ENCODE peak calls at places on chromosomes 11 and 22, in six cellular contexts. One of them, this sample, is unnamed.

GRCh38 chr22:43473441-43473840 is 61.6 kb downstream of the MPPED1 start:
- DNase-seq in A549: no peak
- DNase-seq in IMR-90: no peak
- DNase-seq in GM12878: no peak
- DNase-seq in HepG2: no peak
- DNase-seq in Peyer's patch: no peak
- DNase-seq in this sample: no peak

GRCh38 chr11:92865352-92865751 is 104.1 kb upstream of the MTNR1B start:
- DNase-seq in HepG2: no peak
- DNase-seq in GM12878: no peak
- DNase-seq in IMR-90: peak; percentile 20
- DNase-seq in Peyer's patch: no peak
- DNase-seq in A549: no peak
- DNase-seq in this sample: no peak

GRCh38 chr11:60840711-60841430 is 1.0 kb upstream of the CCDC86 start:
- DNase-seq in IMR-90: peak; percentile 94
- DNase-seq in HepG2: no peak
- DNase-seq in Peyer's patch: peak; percentile 55
- DNase-seq in A549: no peak
- DNase-seq in GM12878: no peak
- DNase-seq in this sample: peak; percentile 54

GRCh38 chr11:134349802-134350355 is 18.1 kb downstream of the GLB1L2 start:
- DNase-seq in Peyer's patch: peak; percentile 21
- DNase-seq in IMR-90: no peak
- DNase-seq in A549: no peak
- DNase-seq in HepG2: no peak
- DNase-seq in GM12878: no peak
- DNase-seq in this sample: no peak

GRCh38 chr11:120043323-120043945 is 94.5 kb downstream of the TRIM29 start:
- DNase-seq in IMR-90: no peak
- DNase-seq in Peyer's patch: peak; percentile 8
- DNase-seq in GM12878: no peak
- DNase-seq in HepG2: no peak
- DNase-seq in A549: no peak
- DNase-seq in this sample: no peak

GRCh38 chr11:69839516-69839915 is 20.3 kb upstream of the FGF3 start:
- DNase-seq in Peyer's patch: peak; percentile 47
- DNase-seq in HepG2: no peak
- DNase-seq in GM12878: no peak
- DNase-seq in A549: no peak
- DNase-seq in IMR-90: no peak
- DNase-seq in this sample: no peak

GRCh38 chr11:129141748-129142475 is 50.2 kb downstream of the ARHGAP32 start:
- DNase-seq in A549: no peak
- DNase-seq in IMR-90: no peak
- DNase-seq in HepG2: no peak
- DNase-seq in Peyer's patch: no peak
- DNase-seq in GM12878: no peak
- DNase-seq in this sample: no peak

GRCh38 chr22:43886231-43886630 is 5.6 kb downstream of the PNPLA5 start:
- DNase-seq in IMR-90: no peak
- DNase-seq in A549: no peak
- DNase-seq in HepG2: no peak
- DNase-seq in Peyer's patch: no peak
- DNase-seq in GM12878: no peak
- DNase-seq in this sample: peak; percentile 28

DNA sequence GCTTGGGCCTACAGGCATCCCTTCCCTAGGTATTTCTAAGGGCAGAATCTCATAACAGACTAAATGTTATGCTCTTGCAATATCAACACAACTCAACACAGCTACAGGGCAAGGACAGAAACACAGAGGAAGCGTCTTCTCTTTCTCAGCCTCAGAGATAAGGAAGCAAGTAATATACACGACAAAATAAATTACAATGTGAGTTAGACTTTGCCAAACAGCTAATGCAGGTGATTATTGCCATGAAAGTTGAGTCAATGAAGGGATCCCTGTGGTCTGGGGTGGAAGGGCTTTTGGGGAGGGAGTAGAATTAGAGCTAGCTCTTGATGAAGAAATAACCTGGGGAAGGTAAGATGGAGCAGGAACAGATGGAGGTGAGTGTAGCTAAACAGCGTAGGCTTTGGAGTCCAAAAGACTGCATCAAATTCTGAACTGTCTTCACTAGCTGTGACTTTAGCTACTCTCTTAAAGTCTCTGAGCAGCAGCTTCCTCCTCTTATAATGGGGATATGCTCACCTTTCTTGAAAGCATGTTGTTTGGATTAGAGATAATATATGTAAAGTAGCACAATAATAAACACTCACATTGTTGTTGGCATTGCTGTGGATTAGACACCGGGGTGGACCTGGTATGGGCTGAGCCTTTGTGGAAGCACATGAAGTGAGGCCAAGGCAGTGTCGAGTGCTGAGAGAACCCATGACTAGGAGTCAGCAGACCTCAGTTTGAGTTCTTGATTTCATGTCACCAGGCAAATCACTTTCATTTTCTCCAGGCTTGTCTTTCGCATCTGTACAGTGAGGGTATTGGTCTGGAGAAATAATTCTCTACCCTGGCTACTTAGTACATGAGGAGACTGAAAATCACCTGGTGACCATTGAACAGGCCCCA is 41.0 kb upstream of the AQP11 start:
- DNase-seq in GM12878: no peak
- DNase-seq in Peyer's patch: no peak
- DNase-seq in IMR-90: no peak
- DNase-seq in A549: no peak
- DNase-seq in HepG2: no peak
- DNase-seq in this sample: no peak
- TF ChIP-seq CTCF in GM12878: no peak
- TF ChIP-seq CTCF in Peyer's patch: no peak
- TF ChIP-seq CTCF in IMR-90: no peak
- TF ChIP-seq CTCF in A549: peak; percentile 17
- TF ChIP-seq CTCF in HepG2: no peak
- TF ChIP-seq CTCF in this sample: no peak

DNA sequence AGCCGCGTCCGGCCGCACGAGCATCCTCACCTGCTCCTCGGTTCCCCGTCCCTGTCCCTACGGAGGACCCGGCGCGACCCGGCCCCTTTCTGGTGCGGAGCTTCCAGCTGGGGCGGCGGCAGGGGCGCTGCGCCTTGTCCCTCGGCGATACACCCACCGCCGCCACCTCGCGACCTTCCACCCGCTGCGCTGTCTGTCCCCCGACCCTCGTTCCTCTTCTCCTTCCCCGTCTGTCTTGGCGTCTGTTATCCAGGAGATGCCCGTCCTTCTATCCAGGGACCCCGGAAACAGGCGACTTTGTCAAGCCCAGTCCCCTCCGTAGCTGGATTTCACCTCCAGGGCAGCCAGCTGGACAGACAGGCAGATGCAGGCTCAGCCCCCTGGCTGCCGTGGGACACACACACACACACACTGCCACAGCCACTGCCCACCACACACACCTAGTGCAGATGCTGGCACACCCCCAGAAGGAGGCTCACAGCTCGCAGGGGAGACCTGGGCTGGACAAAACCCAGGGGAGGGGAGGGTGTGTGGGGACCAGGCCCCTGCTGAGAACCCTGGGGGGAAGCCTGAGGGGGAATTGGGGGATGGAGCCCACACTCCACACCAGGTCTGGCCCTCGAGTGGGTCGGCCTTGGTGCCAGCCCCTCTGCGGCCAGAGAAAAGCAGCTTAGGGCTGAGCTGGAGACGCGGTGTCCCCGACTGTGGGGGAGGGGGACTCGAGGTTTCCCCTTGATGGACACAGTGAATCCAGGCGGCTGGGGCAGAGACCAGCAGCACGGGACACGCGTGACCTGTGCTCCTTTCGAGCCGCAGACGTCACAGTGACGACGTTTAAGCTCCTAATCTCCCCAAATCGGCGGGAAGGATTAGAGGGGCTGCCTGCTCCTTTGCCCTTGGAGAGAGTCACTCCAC is 781 bp downstream of the DRD4 start:
- DNase-seq in IMR-90: no peak
- DNase-seq in A549: no peak
- DNase-seq in GM12878: no peak
- DNase-seq in Peyer's patch: no peak
- DNase-seq in HepG2: no peak
- DNase-seq in this sample: no peak
- H3K4me3 ChIP-seq in IMR-90: peak overlapping the region; percentile 23
- H3K4me3 ChIP-seq in A549: no peak overlapping the region
- H3K4me3 ChIP-seq in GM12878: no peak overlapping the region
- H3K4me3 ChIP-seq in Peyer's patch: peak overlapping the region; percentile 35
- H3K4me3 ChIP-seq in HepG2: no peak overlapping the region
- H3K4me3 ChIP-seq in this sample: peak overlapping the region; percentile 39

GRCh38 chr11:62854825-62855570 is 15.6 kb upstream of the WDR74 start:
- DNase-seq in HepG2: no peak
- DNase-seq in GM12878: no peak
- DNase-seq in IMR-90: no peak
- DNase-seq in A549: no peak
- DNase-seq in Peyer's patch: no peak
- DNase-seq in this sample: no peak
- TF ChIP-seq POLR2A in HepG2: peak; percentile 27
- TF ChIP-seq POLR2A in GM12878: no peak
- TF ChIP-seq POLR2A in IMR-90: no peak
- TF ChIP-seq POLR2A in A549: no peak
- TF ChIP-seq POLR2A in Peyer's patch: no peak
- TF ChIP-seq POLR2A in this sample: no peak

GRCh38 chr22:20567993-20568417 is 60.6 kb downstream of the MED15 start:
- DNase-seq in IMR-90: peak; percentile 59
- DNase-seq in GM12878: no peak
- DNase-seq in A549: peak; percentile 50
- DNase-seq in Peyer's patch: no peak
- DNase-seq in HepG2: no peak
- DNase-seq in this sample: no peak
- TF ChIP-seq CTCF in IMR-90: peak; percentile 49
- TF ChIP-seq CTCF in GM12878: peak; percentile 1
- TF ChIP-seq CTCF in A549: peak; percentile 23
- TF ChIP-seq CTCF in Peyer's patch: peak; percentile 18
- TF ChIP-seq CTCF in HepG2: peak; percentile 20
- TF ChIP-seq CTCF in this sample: no peak

DNA sequence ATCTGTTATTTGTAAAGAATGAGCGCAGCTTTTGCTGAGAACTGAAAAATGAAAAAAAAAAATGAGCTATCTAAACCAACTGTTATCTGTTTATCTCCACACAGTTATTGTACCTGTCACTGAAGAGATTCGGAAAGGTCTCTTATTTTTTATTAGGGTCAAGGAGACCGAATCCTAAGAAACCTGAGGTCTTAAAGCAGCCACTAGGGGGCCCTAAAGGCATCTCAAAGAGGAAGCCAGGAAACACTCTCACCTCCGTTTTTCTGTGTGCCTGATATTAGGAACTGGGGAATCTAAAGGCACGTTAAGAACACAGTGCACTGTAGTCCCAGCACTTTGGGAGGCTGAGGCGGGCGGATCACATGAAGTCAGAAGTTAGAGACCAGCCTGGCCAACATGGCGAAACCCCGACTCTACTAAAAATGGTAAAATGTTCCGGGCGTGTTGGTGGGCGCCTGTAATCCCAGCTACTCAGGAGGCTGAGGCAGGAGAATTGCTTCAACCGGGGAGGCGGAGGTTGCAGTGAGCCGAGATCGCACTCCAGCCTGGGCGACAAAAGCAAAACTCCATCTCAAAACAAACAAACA is 3.5 kb upstream of the LARGE1 start:
- DNase-seq in HepG2: peak; percentile 67
- DNase-seq in Peyer's patch: peak; percentile 86
- DNase-seq in GM12878: no peak
- DNase-seq in IMR-90: peak; percentile 74
- DNase-seq in A549: peak; percentile 74
- DNase-seq in this sample: peak; percentile 64
- H3K4me3 ChIP-seq in HepG2: no peak overlapping the region
- H3K4me3 ChIP-seq in Peyer's patch: no peak overlapping the region
- H3K4me3 ChIP-seq in GM12878: no peak overlapping the region
- H3K4me3 ChIP-seq in IMR-90: no peak overlapping the region
- H3K4me3 ChIP-seq in A549: no peak overlapping the region
- H3K4me3 ChIP-seq in this sample: no peak overlapping the region

GRCh38 chr11:76798202-76798581 is 15.0 kb downstream of the TSKU start:
- DNase-seq in A549: no peak
- DNase-seq in HepG2: no peak
- DNase-seq in Peyer's patch: no peak
- DNase-seq in IMR-90: no peak
- DNase-seq in GM12878: no peak
- DNase-seq in this sample: no peak

GRCh38 chr11:76800466-76801200 is 17.5 kb downstream of the TSKU start:
- DNase-seq in GM12878: no peak
- DNase-seq in IMR-90: no peak
- DNase-seq in A549: no peak
- DNase-seq in HepG2: no peak
- DNase-seq in Peyer's patch: no peak
- DNase-seq in this sample: no peak

GRCh38 chr11:76797341-76798201 is 14.4 kb downstream of the TSKU start:
- DNase-seq in Peyer's patch: no peak
- DNase-seq in HepG2: no peak
- DNase-seq in GM12878: no peak
- DNase-seq in IMR-90: no peak
- DNase-seq in A549: no peak
- DNase-seq in this sample: no peak

GRCh38 chr11:76798656-76799055 is 15.5 kb downstream of the TSKU start:
- DNase-seq in A549: no peak
- DNase-seq in Peyer's patch: no peak
- DNase-seq in HepG2: no peak
- DNase-seq in GM12878: no peak
- DNase-seq in IMR-90: no peak
- DNase-seq in this sample: no peak

GRCh38 chr11:76799061-76799804 is 16.1 kb downstream of the TSKU start:
- DNase-seq in HepG2: peak; percentile 81
- DNase-seq in A549: peak; percentile 89
- DNase-seq in Peyer's patch: peak; percentile 91
- DNase-seq in IMR-90: peak; percentile 57
- DNase-seq in GM12878: no peak
- DNase-seq in this sample: peak; percentile 80
- TF ChIP-seq POLR2A in HepG2: no peak
- TF ChIP-seq POLR2A in A549: no peak
- TF ChIP-seq POLR2A in Peyer's patch: peak; percentile 8
- TF ChIP-seq POLR2A in IMR-90: peak; percentile 31
- TF ChIP-seq POLR2A in GM12878: no peak
- TF ChIP-seq POLR2A in this sample: no peak

GRCh38 chr11:57638005-57638760 is 11.5 kb downstream of the YPEL4 start:
- DNase-seq in Peyer's patch: peak; percentile 64
- DNase-seq in HepG2: peak; percentile 55
- DNase-seq in IMR-90: peak; percentile 84
- DNase-seq in GM12878: no peak
- DNase-seq in A549: peak; percentile 89
- DNase-seq in this sample: peak; percentile 80

GRCh38 chr11:57637626-57638004 is 12.1 kb downstream of the YPEL4 start:
- DNase-seq in IMR-90: no peak
- DNase-seq in GM12878: no peak
- DNase-seq in HepG2: no peak
- DNase-seq in Peyer's patch: no peak
- DNase-seq in A549: no peak
- DNase-seq in this sample: peak; percentile 59

GRCh38 chr11:57640068-57640800 is 9.5 kb downstream of the YPEL4 start:
- DNase-seq in Peyer's patch: no peak
- DNase-seq in IMR-90: no peak
- DNase-seq in GM12878: no peak
- DNase-seq in HepG2: no peak
- DNase-seq in A549: no peak
- DNase-seq in this sample: no peak

GRCh38 chr11:57639321-57640067 is 10.2 kb downstream of the YPEL4 start:
- DNase-seq in Peyer's patch: no peak
- DNase-seq in HepG2: peak; percentile 58
- DNase-seq in A549: peak; percentile 27
- DNase-seq in IMR-90: peak; percentile 57
- DNase-seq in GM12878: no peak
- DNase-seq in this sample: no peak

GRCh38 chr11:57638811-57639320 is 10.8 kb downstream of the YPEL4 start:
- DNase-seq in IMR-90: no peak
- DNase-seq in Peyer's patch: no peak
- DNase-seq in GM12878: no peak
- DNase-seq in A549: no peak
- DNase-seq in HepG2: no peak
- DNase-seq in this sample: no peak
- TF ChIP-seq CTCF in IMR-90: no peak
- TF ChIP-seq CTCF in Peyer's patch: no peak
- TF ChIP-seq CTCF in GM12878: peak; percentile 19
- TF ChIP-seq CTCF in A549: no peak
- TF ChIP-seq CTCF in HepG2: no peak
- TF ChIP-seq CTCF in this sample: no peak